ENCODE peak calls at places on chromosomes 7 and 10, in seven cellular contexts. S, I, W, L, J, H and Y are unnamed samples.

GRCh38 chr7:36115448-36116321 is 37.4 kb upstream of the EEPD1 start:
- DNase-seq in S (peak), I (no peak), W (no peak), L (peak), J (no peak), H (peak), Y (no peak)

GRCh38 chr10:124025638-124026336 is 67.6 kb downstream of the CHST15 start:
- DNase-seq in S (no peak), I (no peak), W (no peak), L (peak), J (peak), H (peak), Y (no peak)

GRCh38 chr10:126592901-126593300 is 77.6 kb downstream of the C10orf90 start:
- DNase-seq in S (no peak), I (no peak), W (no peak), L (no peak), J (no peak), H (no peak), Y (no peak)

GRCh38 chr10:21398549-21399345 is 126.7 kb downstream of the SKIDA1 start:
- DNase-seq in S (peak), I (no peak), W (no peak), L (peak), J (no peak), H (no peak), Y (no peak)

GRCh38 chr7:102030696-102031095 is 213.3 kb downstream of the CUX1 start:
- DNase-seq in S (no peak), I (no peak), W (no peak), L (no peak), J (no peak), H (no peak), Y (no peak)

GRCh38 chr10:3469639-3470020 is 297.0 kb upstream of the PITRM1 start:
- DNase-seq in S (no peak), I (no peak), W (no peak), L (no peak), J (no peak), H (no peak), Y (no peak)

GRCh38 chr7:108251700-108252099 is 121.5 kb upstream of the LAMB4 start:
- DNase-seq in S (no peak), I (no peak), W (no peak), L (no peak), J (no peak), H (no peak), Y (no peak)

GRCh38 chr7:87056346-87056745 is 3.1 kb downstream of the ELAPOR2 start:
- DNase-seq in S (no peak), I (no peak), W (no peak), L (no peak), J (no peak), H (no peak), Y (no peak)

GRCh38 chr7:150398108-150398964 is 19.2 kb downstream of the ZNF775 start:
- DNase-seq in S (no peak), I (no peak), W (no peak), L (no peak), J (no peak), H (peak), Y (no peak)

GRCh38 chr10:78286186-78286585 is 252.5 kb downstream of the RPS24 start:
- DNase-seq in S (no peak), I (no peak), W (peak), L (no peak), J (peak), H (no peak), Y (peak)

GRCh38 chr7:112575864-112576263 is 95.1 kb downstream of the LSMEM1 start:
- DNase-seq in S (no peak), I (no peak), W (no peak), L (no peak), J (no peak), H (no peak), Y (no peak)

DNA sequence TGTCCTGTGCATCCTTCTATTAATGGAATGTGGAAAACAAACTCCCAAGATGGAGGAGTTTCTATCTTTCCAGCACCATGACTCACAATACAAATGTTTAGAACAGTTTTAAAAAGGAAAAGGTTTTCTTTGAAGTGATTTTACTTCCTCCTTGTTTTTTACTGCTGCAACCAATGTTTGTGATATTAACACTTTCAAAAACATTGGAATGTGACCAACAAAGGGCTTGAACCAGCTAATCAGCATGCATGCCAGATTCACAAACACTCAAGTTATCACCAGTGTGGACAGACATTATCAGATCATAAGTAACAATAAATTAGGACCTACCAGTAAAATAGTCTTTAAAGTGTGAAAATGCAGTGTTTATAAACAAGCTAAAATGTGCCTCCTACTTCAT is 30.0 kb downstream of the CPVL start:
- DNase-seq in S (no peak), I (no peak), W (no peak), L (no peak), J (peak), H (no peak), Y (no peak)
- H2BK5ac ChIP-seq in S (no peak), I (no peak), W (no peak), L (no peak), J (no peak), H (no peak), Y (no peak)

GRCh38 chr10:120765241-120765803 is 85.8 kb upstream of the WDR11 start:
- DNase-seq in S (no peak), I (no peak), W (no peak), L (no peak), J (no peak), H (no peak), Y (no peak)
- H2BK5ac ChIP-seq in S (no peak), I (no peak), W (no peak), L (no peak), J (no peak), H (no peak), Y (no peak)

DNA sequence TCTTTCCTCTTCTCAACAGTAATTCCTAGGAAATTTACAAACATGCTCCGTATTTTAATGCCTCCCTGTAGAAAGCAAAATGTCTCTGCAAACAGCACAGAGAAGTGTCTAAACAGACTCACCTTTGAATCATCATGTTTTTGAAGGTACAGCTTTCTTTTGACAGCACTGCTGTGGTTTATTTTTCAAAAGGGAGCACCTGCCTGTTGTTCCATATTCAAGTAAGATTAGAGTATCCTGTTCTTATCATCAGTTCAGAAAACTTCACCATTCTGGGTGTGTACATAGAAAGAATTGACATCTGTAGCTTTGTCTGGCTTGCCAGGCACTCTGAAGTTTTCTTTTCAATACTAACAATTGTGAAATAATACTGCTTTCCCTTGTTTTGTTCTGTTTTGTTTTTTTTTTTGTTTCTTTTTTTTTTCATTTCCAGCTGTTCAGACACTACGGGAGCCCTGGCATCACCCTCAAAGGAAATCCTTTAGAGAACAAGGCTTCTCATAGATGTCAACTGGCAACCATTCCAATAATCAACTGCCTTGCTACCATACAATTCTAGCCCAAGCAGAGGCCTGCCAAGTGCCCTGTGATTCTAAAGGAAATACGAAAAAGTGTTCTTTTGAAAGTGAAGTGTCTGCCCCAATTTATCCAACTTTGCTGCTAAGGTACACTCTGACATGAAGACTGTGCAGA is 275.9 kb downstream of the PRPF18 start:
- DNase-seq in S (no peak), I (no peak), W (no peak), L (no peak), J (no peak), H (no peak), Y (no peak)
- H2BK5ac ChIP-seq in S (no peak), I (no peak), W (no peak), L (no peak), J (no peak), H (no peak), Y (no peak)

GRCh38 chr10:96338279-96338925 is 20.4 kb downstream of the OPALIN start:
- DNase-seq in S (no peak), I (no peak), W (no peak), L (no peak), J (no peak), H (no peak), Y (no peak)
- H2BK5ac ChIP-seq in S (no peak), I (no peak), W (no peak), L (no peak), J (no peak), H (no peak), Y (no peak)

GRCh38 chr7:68243128-68243527 is 1246.5 kb downstream of the TYW1 start:
- DNase-seq in S (no peak), I (no peak), W (no peak), L (no peak), J (no peak), H (no peak), Y (no peak)
- H2BK5ac ChIP-seq in S (no peak), I (no peak), W (no peak), L (no peak), J (no peak), H (no peak), Y (no peak)

GRCh38 chr7:15086882-15087281 is 184.3 kb upstream of the DGKB start:
- DNase-seq in S (no peak), I (no peak), W (no peak), L (no peak), J (no peak), H (no peak), Y (no peak)
- H2BK5ac ChIP-seq in S (no peak), I (no peak), W (no peak), L (no peak), J (no peak), H (no peak), Y (no peak)

GRCh38 chr7:71298378-71298777 is 166.4 kb downstream of the GALNT17 start:
- DNase-seq in S (no peak), I (no peak), W (no peak), L (no peak), J (no peak), H (no peak), Y (no peak)

GRCh38 chr7:71303566-71303965 is 171.6 kb downstream of the GALNT17 start:
- DNase-seq in S (no peak), I (no peak), W (no peak), L (no peak), J (peak), H (no peak), Y (no peak)

GRCh38 chr7:71301167-71301566 is 169.2 kb downstream of the GALNT17 start:
- DNase-seq in S (no peak), I (no peak), W (no peak), L (no peak), J (no peak), H (no peak), Y (no peak)

DNA sequence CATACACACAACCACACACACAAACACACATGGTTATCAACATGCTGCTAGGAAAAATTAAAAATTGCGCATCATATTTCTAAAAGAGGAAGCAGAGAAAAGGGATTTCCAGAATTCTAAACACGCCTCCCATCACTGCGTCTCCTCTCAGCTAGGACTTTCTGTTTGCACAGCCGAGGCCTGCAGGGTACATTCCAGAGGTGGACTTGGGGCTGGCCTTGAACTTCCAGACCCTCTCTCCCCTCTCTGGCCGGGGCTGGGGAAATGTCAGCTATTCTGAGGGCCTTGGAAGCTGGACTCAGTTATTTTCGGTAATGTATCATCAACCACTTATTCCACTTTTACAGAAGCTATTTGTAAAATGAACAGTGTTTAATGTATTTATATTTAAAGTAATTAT is 168.7 kb downstream of the GALNT17 start:
- DNase-seq in S (no peak), I (no peak), W (no peak), L (no peak), J (no peak), H (no peak), Y (no peak)
- H2BK5ac ChIP-seq in S (no peak), I (no peak), W (no peak), L (no peak), J (no peak), H (no peak), Y (no peak)

DNA sequence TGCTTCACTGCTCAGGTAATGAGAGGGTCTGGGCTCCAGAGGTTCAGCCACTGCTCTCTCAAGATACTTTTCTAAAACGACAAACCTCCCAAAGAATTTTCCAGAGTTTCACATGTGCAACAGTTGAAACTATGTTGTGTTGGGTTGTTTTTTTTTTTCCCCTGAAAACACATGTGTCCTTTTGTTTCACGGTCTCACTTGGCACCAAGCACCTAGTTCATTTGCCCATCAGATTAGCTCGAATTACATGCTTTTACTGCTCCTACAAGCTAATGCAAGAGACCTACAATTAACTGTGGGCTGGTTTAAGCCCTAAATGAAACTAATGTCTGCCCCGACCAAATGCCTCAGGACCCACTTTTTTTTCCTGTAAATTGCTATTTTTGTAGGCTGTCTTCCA is 313.3 kb downstream of the FGFR2 start:
- DNase-seq in S (no peak), I (no peak), W (no peak), L (no peak), J (no peak), H (no peak), Y (no peak)
- H2BK5ac ChIP-seq in S (no peak), I (no peak), W (no peak), L (no peak), J (no peak), H (no peak), Y (no peak)

DNA sequence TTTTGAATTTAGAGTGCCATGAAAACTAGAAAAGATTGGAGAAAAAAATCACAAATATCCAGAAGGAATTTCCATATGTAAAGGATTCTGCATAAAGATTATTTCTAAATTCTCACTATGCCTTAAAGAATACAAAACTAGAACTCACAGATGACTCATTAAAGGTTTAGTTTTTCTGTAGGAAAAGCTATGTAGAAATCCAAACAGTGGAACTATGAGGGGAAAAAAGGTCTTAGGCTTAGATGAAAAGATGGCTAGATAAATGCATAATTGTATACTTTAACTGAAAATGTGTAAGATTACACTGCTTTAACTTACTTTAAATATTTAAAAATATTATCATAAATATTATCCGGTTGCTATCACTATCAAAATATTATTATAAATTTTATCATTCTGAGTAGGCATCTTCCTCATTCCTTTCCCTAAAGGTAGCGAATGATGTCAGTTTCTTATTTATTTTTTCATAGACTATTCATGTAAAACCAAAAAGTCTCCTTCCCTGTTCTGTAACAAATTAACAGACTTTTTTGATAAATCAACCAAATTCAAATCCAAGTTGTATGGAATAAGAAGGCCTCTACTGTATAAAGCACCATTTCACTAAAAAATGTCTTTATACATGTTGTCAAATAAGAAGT is 69.1 kb upstream of the COMTD1 start:
- DNase-seq in S (peak), I (no peak), W (no peak), L (no peak), J (no peak), H (no peak), Y (no peak)
- H2BK5ac ChIP-seq in S (peak), I (no peak), W (no peak), L (no peak), J (no peak), H (no peak), Y (no peak)

DNA sequence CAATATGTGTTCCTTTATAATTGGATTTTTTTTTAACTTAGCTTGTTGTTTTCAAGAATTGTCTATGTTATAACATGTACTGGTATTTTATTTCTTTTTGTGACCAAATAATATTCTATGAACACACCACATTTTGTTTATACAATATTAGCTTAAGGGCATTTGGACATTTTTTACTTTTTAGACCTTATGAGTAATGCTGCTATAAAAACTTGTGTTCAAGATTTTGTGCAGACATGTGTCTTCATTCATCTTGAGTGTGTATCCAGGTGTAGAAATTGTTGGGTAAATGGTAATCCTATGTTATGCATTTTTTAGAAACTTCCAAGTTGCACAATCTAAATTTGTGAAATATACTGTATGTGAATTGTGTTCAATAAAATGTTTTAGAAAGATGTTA is 936.7 kb downstream of the CCSER2 start:
- DNase-seq in S (no peak), I (no peak), W (no peak), L (no peak), J (no peak), H (no peak), Y (no peak)
- H2BK5ac ChIP-seq in S (no peak), I (no peak), W (no peak), L (no peak), J (no peak), H (no peak), Y (no peak)